ENCODE peak calls at places on chromosomes 5 and 9, in five cellular contexts. D is HCT116, F is A549, M is H1, Q is HepG2. V is an unnamed sample.

GRCh38 chr9:35904966-35905781 is 828 bp upstream of the HRCT1 start:
- DNase-seq in D (no peak), F (no peak), M (no peak), Q (no peak), V (no peak)

GRCh38 chr9:17005085-17005484 is 129.8 kb upstream of the CNTLN start:
- DNase-seq in D (no peak), F (no peak), M (peak), Q (peak), V (no peak)

GRCh38 chr5:80953587-80953986 is 6.6 kb upstream of the RASGRF2 start:
- DNase-seq in D (no peak), F (no peak), M (no peak), Q (no peak), V (no peak)

GRCh38 chr5:159768243-159768642 is 148.0 kb upstream of the ADRA1B start:
- DNase-seq in D (no peak), F (no peak), M (no peak), Q (no peak), V (no peak)

GRCh38 chr5:59583151-59583809 is 310.2 kb downstream of the PDE4D start:
- DNase-seq in D (no peak), F (no peak), M (no peak), Q (no peak), V (no peak)

GRCh38 chr9:21287280-21287679 is 17.8 kb downstream of the IFNA5 start:
- DNase-seq in D (no peak), F (no peak), M (no peak), Q (no peak), V (peak)

GRCh38 chr9:120477534-120478001 is 102.4 kb downstream of the CDK5RAP2 start:
- DNase-seq in D (peak), F (peak), M (peak), Q (peak), V (peak)

GRCh38 chr5:87184544-87184943 is 83.1 kb upstream of the RASA1 start:
- DNase-seq in D (no peak), F (no peak), M (no peak), Q (no peak), V (no peak)

GRCh38 chr5:149310947-149311675 is 34.2 kb upstream of the GRPEL2 start:
- DNase-seq in D (no peak), F (no peak), M (no peak), Q (no peak), V (no peak)

GRCh38 chr9:69674741-69675438 is 2.7 kb upstream of the APBA1 start:
- DNase-seq in D (no peak), F (no peak), M (no peak), Q (no peak), V (no peak)

GRCh38 chr9:121034529-121034928 is 15.5 kb downstream of the C5 start:
- DNase-seq in D (no peak), F (no peak), M (no peak), Q (no peak), V (no peak)

GRCh38 chr5:158235159-158235547 is 376.2 kb upstream of the CLINT1 start:
- DNase-seq in D (no peak), F (no peak), M (no peak), Q (no peak), V (no peak)

GRCh38 chr5:179285236-179285635 is 60.0 kb downstream of the ADAMTS2 start:
- DNase-seq in D (no peak), F (no peak), M (no peak), Q (no peak), V (no peak)

GRCh38 chr9:101706261-101706798 is 32.1 kb downstream of the GRIN3A start:
- DNase-seq in D (no peak), F (no peak), M (no peak), Q (no peak), V (no peak)

GRCh38 chr5:66230551-66230950 is 86.5 kb downstream of the SREK1 start:
- DNase-seq in D (no peak), F (no peak), M (no peak), Q (no peak), V (peak)

GRCh38 chr5:11319851-11320580 is 559.0 kb upstream of the DAP start:
- DNase-seq in D (no peak), F (no peak), M (no peak), Q (peak), V (no peak)

GRCh38 chr9:135116892-135117680 is 29.6 kb downstream of the OLFM1 start:
- DNase-seq in D (no peak), F (no peak), M (no peak), Q (no peak), V (no peak)

GRCh38 chr5:141761-142160 is 49.5 kb upstream of the LRRC14B start:
- DNase-seq in D (no peak), F (no peak), M (no peak), Q (no peak), V (no peak)

GRCh38 chr9:107158321-107158720 is 124.8 kb upstream of the RAD23B start:
- DNase-seq in D (peak), F (peak), M (peak), Q (peak), V (peak)

GRCh38 chr5:85814596-85814995 is 803.1 kb upstream of the COX7C start:
- DNase-seq in D (no peak), F (no peak), M (peak), Q (no peak), V (no peak)

DNA sequence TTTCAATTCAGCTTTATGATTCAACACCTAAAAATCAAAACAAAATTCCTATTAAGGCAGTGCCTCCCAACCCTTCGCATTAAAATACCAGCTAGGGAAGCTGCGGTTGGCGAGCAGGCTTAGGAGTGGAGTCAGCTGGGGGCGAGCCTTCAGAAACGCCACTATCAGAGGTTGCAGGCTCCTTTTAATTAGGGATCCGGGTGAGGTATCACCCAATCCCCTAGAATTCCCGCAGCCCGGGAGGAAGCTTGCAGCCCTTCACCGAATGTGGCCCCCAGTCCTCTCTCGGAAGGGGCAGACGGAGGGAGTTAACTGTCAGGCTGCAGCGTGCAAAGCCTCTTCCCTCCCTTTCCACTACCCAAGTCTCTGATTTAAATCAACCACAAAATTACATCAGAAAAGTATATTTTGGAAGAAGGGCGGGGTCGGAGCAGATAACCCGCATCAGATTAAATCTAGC is 1.7 kb downstream of the STC2 start:
- DNase-seq in D (no peak), F (no peak), M (no peak), Q (no peak), V (peak)
- TF ChIP-seq POLR2A in D (no peak), F (no peak), M (no peak), Q (no peak), V (no peak)

GRCh38 chr5:178086266-178086665 is 27.1 kb upstream of the N4BP3 start:
- DNase-seq in D (no peak), F (no peak), M (no peak), Q (no peak), V (no peak)

GRCh38 chr5:178080056-178080455 is 33.3 kb upstream of the N4BP3 start:
- DNase-seq in D (no peak), F (no peak), M (no peak), Q (no peak), V (no peak)

GRCh38 chr5:178081571-178082244 is 31.6 kb upstream of the N4BP3 start:
- DNase-seq in D (no peak), F (no peak), M (no peak), Q (no peak), V (no peak)

GRCh38 chr5:178080618-178081410 is 32.5 kb upstream of the N4BP3 start:
- DNase-seq in D (no peak), F (no peak), M (no peak), Q (no peak), V (no peak)

GRCh38 chr5:178083942-178084341 is 29.4 kb upstream of the N4BP3 start:
- DNase-seq in D (no peak), F (no peak), M (no peak), Q (no peak), V (no peak)
- TF ChIP-seq MAX in D (no peak), F (no peak), M (no peak), Q (no peak), V (no peak)

DNA sequence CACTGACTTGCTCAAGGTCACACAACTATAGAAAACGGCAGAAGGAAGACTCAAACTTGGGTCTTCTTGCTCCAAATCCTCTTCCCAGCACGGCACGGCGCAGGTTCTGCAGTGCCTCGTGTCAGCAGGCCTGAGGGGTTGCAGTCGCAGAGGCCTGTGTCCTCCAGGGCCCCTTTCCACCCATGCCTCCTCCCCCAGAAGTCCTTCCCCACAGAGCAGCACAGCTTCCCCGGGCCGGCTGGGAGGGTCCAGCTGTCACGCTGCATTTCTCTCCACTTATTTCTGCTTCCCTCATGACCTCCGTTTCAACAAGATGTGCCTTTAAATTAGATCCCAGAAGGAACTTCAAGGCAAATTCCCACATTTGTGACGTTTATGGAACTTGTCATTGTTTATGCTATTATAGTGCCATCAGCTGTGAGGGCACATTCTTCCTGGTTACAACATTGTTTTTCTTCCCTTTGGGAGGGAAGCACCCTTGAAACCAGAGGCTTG is 148.4 kb downstream of the C5orf15 start:
- DNase-seq in D (no peak), F (no peak), M (no peak), Q (no peak), V (no peak)
- TF ChIP-seq CTCF in D (no peak), F (no peak), M (no peak), Q (no peak), V (no peak)

DNA sequence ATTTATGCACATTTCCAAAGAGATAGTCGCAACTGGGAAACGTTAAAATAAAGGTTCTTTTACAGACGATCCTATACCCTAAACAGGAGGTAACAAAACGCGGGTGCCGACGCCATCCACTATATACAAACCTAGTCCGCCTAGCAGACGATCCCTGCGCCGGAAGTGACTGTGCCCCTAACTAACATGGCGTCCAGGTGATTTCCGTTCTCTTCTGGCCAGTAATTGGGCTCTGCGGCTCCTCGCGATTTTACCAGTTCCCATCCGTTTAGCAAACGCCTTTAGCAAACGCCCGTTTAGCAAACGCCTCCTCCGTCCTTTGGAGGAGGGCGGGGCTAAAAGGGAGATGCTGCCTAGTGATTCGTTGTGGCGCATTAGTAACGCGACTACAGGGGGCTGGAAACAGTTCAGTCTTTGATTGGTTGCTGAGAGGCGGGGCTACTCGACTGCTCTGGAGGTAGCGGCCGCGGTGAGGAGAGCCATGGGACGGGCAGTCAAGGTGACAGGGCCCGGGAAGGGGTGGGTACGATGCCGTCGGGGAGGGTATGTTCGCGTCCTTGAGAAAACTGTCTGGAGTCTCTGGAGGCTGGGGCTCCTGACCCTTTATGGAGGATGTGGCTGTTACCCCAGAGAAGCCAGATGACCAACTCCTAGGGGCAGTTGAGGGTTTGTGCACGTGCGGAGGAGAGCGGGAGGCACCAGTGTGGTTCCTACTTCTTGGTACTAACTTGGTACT is at the start of gene LYRM7:
- DNase-seq in D (peak), F (peak), M (peak), Q (peak), V (peak)
- TF ChIP-seq POLR2A in D (peak), F (peak), M (peak), Q (peak), V (peak)

GRCh38 chr9:130710822-130711352 is 17.3 kb downstream of the EXOSC2 start:
- DNase-seq in D (no peak), F (no peak), M (no peak), Q (no peak), V (no peak)

GRCh38 chr9:130711469-130711868 is 17.9 kb downstream of the EXOSC2 start:
- DNase-seq in D (no peak), F (no peak), M (no peak), Q (no peak), V (no peak)

GRCh38 chr9:130712564-130713285 is 19.1 kb downstream of the EXOSC2 start:
- DNase-seq in D (peak), F (peak), M (peak), Q (peak), V (peak)

GRCh38 chr9:130707225-130707976 is 13.8 kb downstream of the EXOSC2 start:
- DNase-seq in D (no peak), F (peak), M (no peak), Q (peak), V (peak)
- TF ChIP-seq MAX in D (no peak), F (no peak), M (no peak), Q (no peak), V (no peak)

GRCh38 chr9:124861342-124862229 is at the start of the genes ARPC5L and RPL35:
- DNase-seq in D (peak), F (peak), M (no peak), Q (peak), V (peak)
- TF ChIP-seq CTCF in D (no peak), F (no peak), M (peak), Q (peak), V (no peak)

GRCh38 chr5:139482050-139482889 is at the start of gene STING1:
- DNase-seq in D (peak), F (no peak), M (no peak), Q (peak), V (peak)
- TF ChIP-seq POLR2A in D (peak), F (no peak), M (no peak), Q (no peak), V (no peak)

GRCh38 chr9:37903831-37904646 is at the start of gene SLC25A51:
- DNase-seq in D (peak), F (peak), M (peak), Q (peak), V (peak)

GRCh38 chr9:37902131-37902530 is 1.8 kb downstream of the SLC25A51 start:
- DNase-seq in D (no peak), F (no peak), M (no peak), Q (no peak), V (no peak)

GRCh38 chr9:37902804-37903580 is 935 bp downstream of the SLC25A51 start:
- DNase-seq in D (no peak), F (no peak), M (no peak), Q (peak), V (peak)

GRCh38 chr9:37904647-37905505 is 949 bp upstream of the SLC25A51 start:
- DNase-seq in D (no peak), F (no peak), M (no peak), Q (no peak), V (no peak)

DNA sequence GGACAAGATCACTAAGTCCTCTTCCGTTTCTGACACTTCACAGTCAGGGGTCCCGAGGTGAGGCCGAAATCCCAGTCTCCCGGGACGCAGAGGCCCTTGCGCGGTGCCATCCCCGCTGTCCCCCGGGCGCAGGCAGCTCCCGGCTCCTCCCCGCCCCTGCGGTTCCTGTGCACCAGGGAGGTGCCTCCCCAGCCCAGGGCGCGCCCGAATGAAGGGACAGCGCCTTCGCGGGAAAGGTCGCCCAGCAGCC is 421 bp downstream of the SLC25A51 start:
- DNase-seq in D (no peak), F (peak), M (no peak), Q (no peak), V (no peak)
- TF ChIP-seq MAX in D (no peak), F (no peak), M (no peak), Q (no peak), V (no peak)

V was measured in NB4.